ENCODE peak calls at places on chromosomes 5 and 9, in four cellular contexts. K is Kasumi-1, O is anterior cingulate cortex, I is endothelial cell. B is an unnamed sample.

GRCh38 chr5:55338810-55339243 is 31.0 kb downstream of the MTREX start:
- DNase-seq in K (no peak), O (no peak), I (no peak), B (no peak)

GRCh38 chr5:181088289-181088688 is 42.7 kb downstream of the OR2V1 start:
- DNase-seq in K (peak; percentile 23), O (no peak), I (no peak), B (no peak)

GRCh38 chr5:62343428-62343827 is 37.4 kb downstream of the KIF2A start:
- DNase-seq in K (no peak), O (no peak), I (no peak), B (no peak)

GRCh38 chr9:115775669-115776068 is 377.9 kb upstream of the PAPPA start:
- DNase-seq in K (no peak), O (no peak), I (no peak), B (no peak)

GRCh38 chr5:154934881-154935280 is 3.1 kb downstream of the GEMIN5 start:
- DNase-seq in K (peak; percentile 0), O (no peak), I (no peak), B (no peak)

GRCh38 chr9:124599121-124599795 is 92.1 kb upstream of the NR5A1 start:
- DNase-seq in K (no peak), O (no peak), I (no peak), B (no peak)

GRCh38 chr5:31469886-31470285 is 62.0 kb downstream of the DROSHA start:
- DNase-seq in K (no peak), O (no peak), I (no peak), B (no peak)

GRCh38 chr9:37903581-37903830 is 421 bp downstream of the SLC25A51 start:
- DNase-seq in K (no peak), O (no peak), I (peak; percentile 58), B (no peak)

GRCh38 chr9:27586200-27586599 is 12.9 kb upstream of the C9orf72 start:
- DNase-seq in K (no peak), O (no peak), I (no peak), B (no peak)

GRCh38 chr5:110463116-110463515 is 263.4 kb downstream of the TMEM232 start:
- DNase-seq in K (no peak), O (no peak), I (no peak), B (no peak)